ENCODE peak calls at places on chromosomes 1 and 21, in four cellular contexts. S, D, I and B are unnamed samples.

GRCh38 chr1:22043175-22043769 is 9.2 kb upstream of the CDC42 start:
- DNase-seq in D (no peak), I (no peak), S (no peak), B (no peak)

GRCh38 chr1:193355179-193355578 is 168.8 kb upstream of the B3GALT2 start:
- DNase-seq in I (no peak), S (no peak), D (peak), B (no peak)

GRCh38 chr1:204523605-204524215 is 7.5 kb downstream of the MDM4 start:
- DNase-seq in I (no peak), D (peak), S (no peak), B (no peak)

GRCh38 chr21:27532081-27532480 is 565.2 kb upstream of the ADAMTS5 start:
- DNase-seq in S (no peak), I (no peak), D (peak), B (no peak)

GRCh38 chr1:166129006-166129405 is 37.8 kb downstream of the FAM78B start:
- DNase-seq in I (no peak), S (no peak), D (no peak), B (no peak)

GRCh38 chr1:211548321-211549091 is 30.5 kb downstream of the SLC30A1 start:
- DNase-seq in I (peak), D (no peak), S (no peak), B (peak)

GRCh38 chr1:218499021-218499691 is 154.0 kb downstream of the TGFB2 start:
- DNase-seq in I (no peak), D (no peak), S (no peak), B (no peak)

GRCh38 chr1:223363057-223363855 is 720 bp downstream of the SUSD4 start:
- DNase-seq in D (no peak), I (no peak), S (no peak), B (peak)

GRCh38 chr1:168161459-168161858 is 17.3 kb upstream of the TIPRL start:
- DNase-seq in I (peak), S (no peak), D (no peak), B (no peak)

GRCh38 chr1:160665330-160666078 is 18.7 kb upstream of the SLAMF1 start:
- DNase-seq in D (no peak), S (no peak), I (peak), B (no peak)

GRCh38 chr1:202237052-202237451 is 43.5 kb downstream of the LGR6 start:
- DNase-seq in D (peak), I (peak), S (no peak), B (peak)

GRCh38 chr1:50978852-50979781 is 9.1 kb downstream of the CDKN2C start:
- DNase-seq in I (peak), D (peak), S (no peak), B (no peak)

DNA sequence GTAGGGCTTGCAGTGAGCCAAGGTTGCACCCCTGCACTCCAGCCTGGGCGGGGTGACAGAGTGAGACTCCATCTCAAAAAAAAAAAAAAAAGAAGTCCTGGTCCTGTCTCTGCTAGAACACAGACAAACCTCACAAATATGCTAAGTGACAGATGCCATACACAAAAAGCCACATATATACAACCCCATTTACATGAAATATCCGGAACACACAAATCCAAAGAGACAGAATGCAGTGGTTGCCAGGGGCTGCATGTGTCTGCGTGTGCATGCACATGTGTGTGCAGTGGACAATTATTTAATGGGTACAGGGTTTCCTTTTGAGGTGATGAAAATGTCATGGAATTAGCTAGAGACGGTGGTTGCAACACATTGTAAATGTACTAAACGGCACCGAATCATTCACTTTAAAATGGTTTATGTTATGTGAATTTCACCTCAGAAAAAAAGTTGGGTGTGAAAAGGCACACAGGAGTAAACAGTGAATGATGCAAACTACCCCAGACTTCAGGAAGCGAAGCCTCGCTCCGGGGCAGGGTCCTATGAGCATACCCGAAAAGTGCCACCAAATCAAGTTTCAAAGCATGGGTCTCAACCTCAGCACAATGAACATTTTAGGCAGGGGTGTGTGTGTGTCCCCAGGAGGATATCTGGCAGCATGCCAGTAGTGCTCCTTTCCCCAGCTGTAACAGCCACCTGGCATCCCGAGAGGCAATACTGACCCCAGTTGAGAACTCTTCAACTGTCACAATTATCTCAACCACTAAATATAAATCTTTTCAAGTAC is 48.3 kb downstream of the GNB1 start:
- DNase-seq in I (no peak), S (no peak), D (no peak), B (no peak)
- TF ChIP-seq FOXM1 in I (no peak), S (no peak), D (no peak), B (no peak)

DNA sequence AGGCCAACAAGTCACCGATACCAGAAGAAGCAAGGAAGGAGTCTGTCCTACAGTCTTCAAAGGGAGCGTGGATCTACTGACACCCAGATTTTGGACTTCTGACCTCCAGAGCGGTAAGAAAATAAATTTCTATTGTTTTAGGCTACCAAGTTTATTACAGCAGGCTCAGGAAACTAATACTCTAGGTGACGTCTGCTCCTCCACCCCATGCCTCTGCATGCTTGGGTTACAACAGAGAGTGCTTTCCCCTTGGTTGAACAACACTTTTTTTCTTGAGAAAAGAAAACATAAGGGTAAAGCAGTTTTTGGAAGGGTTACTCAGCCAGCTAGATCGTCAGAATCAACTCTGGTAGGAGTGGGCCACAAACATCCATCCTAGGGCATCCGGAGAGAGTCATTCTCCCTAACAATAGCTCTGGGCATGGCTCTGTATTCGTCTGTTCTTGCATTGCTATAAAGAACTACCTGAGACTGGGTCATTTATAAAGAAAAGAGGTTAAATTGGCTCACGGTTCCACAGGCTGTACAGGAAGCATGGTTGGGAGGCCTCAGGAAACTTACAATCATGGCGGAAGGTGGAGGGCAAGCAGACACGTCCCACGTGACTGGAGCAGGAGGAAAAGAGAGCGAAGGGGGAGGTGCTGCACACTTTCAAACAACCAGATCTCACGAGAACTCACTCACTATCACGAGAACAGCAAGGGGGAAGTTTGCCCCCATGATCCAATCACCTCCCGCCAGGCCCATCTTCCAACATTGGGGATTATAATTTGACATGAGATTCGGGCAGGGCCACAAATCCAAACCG is 22.2 kb upstream of the DNAJC11 start:
- DNase-seq in S (no peak), I (no peak), D (peak), B (no peak)
- TF ChIP-seq SP1 in S (no peak), I (no peak), D (no peak), B (no peak)

GRCh38 chr1:43582162-43582566 is 51.5 kb downstream of the PTPRF start:
- DNase-seq in I (peak), D (peak), S (peak), B (peak)
- TF ChIP-seq FOXM1 in I (no peak), D (no peak), S (no peak), B (no peak)

GRCh38 chr1:54842206-54842915 is 41.2 kb upstream of the TTC22 start:
- DNase-seq in D (no peak), S (no peak), I (no peak), B (no peak)
- TF ChIP-seq SP1 in D (no peak), S (no peak), I (no peak), B (no peak)

DNA sequence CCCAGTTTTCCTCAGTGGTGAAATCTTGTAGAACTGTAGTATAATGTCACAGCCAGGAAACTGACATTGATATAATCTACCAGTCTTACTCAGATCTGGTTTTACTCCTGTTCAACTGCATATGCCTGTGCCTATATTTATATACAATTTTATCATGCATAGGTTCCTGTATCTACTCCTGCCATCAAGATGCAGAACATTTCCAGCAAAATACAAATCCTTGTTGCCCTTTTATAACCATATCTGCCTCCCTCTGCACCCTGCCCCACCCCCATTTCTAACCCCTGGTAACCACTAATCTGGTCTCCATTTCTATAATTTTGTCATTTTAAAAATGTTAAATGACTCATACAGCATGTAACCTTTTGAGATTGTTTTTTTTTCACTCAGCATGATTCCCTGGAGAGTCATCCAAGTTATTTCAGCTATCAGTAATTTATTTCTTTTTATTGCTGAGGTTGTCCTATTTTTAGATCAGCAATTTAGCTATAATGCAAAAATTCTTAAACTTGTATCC is 8.1 kb downstream of the UTP25 start:
- DNase-seq in I (no peak), D (no peak), S (no peak), B (no peak)
- TF ChIP-seq FOXM1 in I (no peak), D (no peak), S (no peak), B (no peak)

GRCh38 chr21:41752231-41752681 is 14.6 kb downstream of the RIPK4 start:
- DNase-seq in I (no peak), D (no peak), S (no peak), B (no peak)
- TF ChIP-seq SP1 in I (no peak), D (no peak), S (no peak), B (no peak)

GRCh38 chr21:26137379-26138060 is 33.0 kb downstream of the APP start:
- DNase-seq in D (no peak), S (no peak), I (no peak), B (no peak)
- TF ChIP-seq FOXM1 in D (no peak), S (no peak), I (no peak), B (no peak)

GRCh38 chr1:118617916-118618315 is 370.2 kb downstream of the TBX15 start:
- DNase-seq in D (no peak), S (no peak), I (no peak), B (no peak)

GRCh38 chr1:118618618-118619340 is 369.4 kb downstream of the TBX15 start:
- DNase-seq in D (no peak), S (no peak), I (no peak), B (no peak)

GRCh38 chr1:118615066-118615465 is 373.1 kb downstream of the TBX15 start:
- DNase-seq in D (no peak), S (no peak), I (no peak), B (no peak)
- TF ChIP-seq SP1 in D (no peak), S (no peak), I (no peak), B (no peak)

GRCh38 chr1:185305419-185305818 is 11.6 kb downstream of the IVNS1ABP start:
- DNase-seq in S (no peak), D (no peak), I (no peak), B (no peak)
- TF ChIP-seq FOXM1 in S (no peak), D (no peak), I (no peak), B (no peak)

GRCh38 chr1:158286487-158286886 is 3.2 kb upstream of the CD1C start:
- DNase-seq in S (no peak), D (no peak), I (no peak), B (no peak)
- TF ChIP-seq SP1 in S (no peak), D (no peak), I (no peak), B (no peak)